ENCODE peak calls at places on chromosomes 2 and 18, in four cellular contexts. D is GM12878, O is K562, Z is HepG2. F is an unnamed sample.

GRCh38 chr2:174717273-174717672 is 47.0 kb downstream of the CHRNA1 start:
- DNase-seq in D (no peak), O (no peak), Z (no peak), F (no peak)

GRCh38 chr2:232854082-232854481 is 16.0 kb upstream of the SNORC start:
- DNase-seq in O (peak; percentile 16), D (no peak), Z (no peak), F (no peak)

GRCh38 chr2:200406379-200406778 is 99.9 kb downstream of the SPATS2L start:
- DNase-seq in D (no peak), O (no peak), Z (peak; percentile 38), F (no peak)

GRCh38 chr2:38622210-38622609 is 19.5 kb upstream of the HNRNPLL start:
- DNase-seq in Z (no peak), D (no peak), O (no peak), F (no peak)

GRCh38 chr2:221371347-221371746 is 200.8 kb downstream of the EPHA4 start:
- DNase-seq in D (no peak), O (no peak), Z (no peak), F (no peak)

GRCh38 chr2:157751462-157752058 is 122.9 kb upstream of the ACVR1C start:
- DNase-seq in D (peak; percentile 36), Z (peak; percentile 22), O (peak; percentile 26), F (no peak)

GRCh38 chr2:9206991-9207640 is 504 bp downstream of the ASAP2 start:
- DNase-seq in D (no peak), O (peak; percentile 37), Z (no peak), F (peak; percentile 82)

GRCh38 chr2:128346291-128346690 is 27.6 kb upstream of the HS6ST1 start:
- DNase-seq in D (no peak), O (no peak), Z (no peak), F (no peak)

GRCh38 chr2:240353086-240353798 is 82.2 kb upstream of the GPC1 start:
- DNase-seq in Z (no peak), O (no peak), D (no peak), F (peak; percentile 76)

GRCh38 chr2:705971-706511 is 28.8 kb upstream of the TMEM18 start:
- DNase-seq in O (no peak), D (peak; percentile 60), Z (no peak), F (no peak)

GRCh38 chr2:205527801-205528200 is 154.5 kb upstream of the NRP2 start:
- DNase-seq in Z (no peak), O (no peak), D (no peak), F (no peak)

GRCh38 chr2:82796132-82796531 is 1662.9 kb downstream of the SUCLG1 start:
- DNase-seq in O (no peak), D (no peak), Z (no peak), F (no peak)

GRCh38 chr18:27645929-27646328 is 460.8 kb upstream of the CHST9 start:
- DNase-seq in O (no peak), Z (no peak), D (no peak), F (no peak)

GRCh38 chr2:189425676-189426075 is 15.6 kb upstream of the WDR75 start:
- DNase-seq in D (no peak), O (no peak), Z (no peak), F (no peak)

GRCh38 chr2:55025627-55026026 is 24.6 kb downstream of the RTN4 start:
- DNase-seq in O (no peak), Z (no peak), D (no peak), F (no peak)

GRCh38 chr18:58454406-58455061 is 174.4 kb downstream of the ALPK2 start:
- DNase-seq in Z (no peak), O (no peak), D (no peak), F (no peak)

GRCh38 chr2:187397870-187398269 is 50.2 kb downstream of the CALCRL start:
- DNase-seq in Z (no peak), O (no peak), D (no peak), F (no peak)

GRCh38 chr2:53896864-53897263 is 37.1 kb upstream of the GPR75 start:
- DNase-seq in Z (peak; percentile 10), O (no peak), D (no peak), F (no peak)

GRCh38 chr2:28148566-28148965 is 244.1 kb upstream of the FOSL2 start:
- DNase-seq in O (no peak), Z (no peak), D (no peak), F (no peak)

GRCh38 chr2:28150211-28150879 is 242.3 kb upstream of the FOSL2 start:
- DNase-seq in O (no peak), Z (no peak), D (no peak), F (no peak)

GRCh38 chr2:28153851-28154250 is 238.8 kb upstream of the FOSL2 start:
- DNase-seq in Z (no peak), O (no peak), D (no peak), F (no peak)

GRCh38 chr2:28152585-28153284 is 239.9 kb upstream of the FOSL2 start:
- DNase-seq in Z (no peak), O (no peak), D (no peak), F (no peak)

DNA sequence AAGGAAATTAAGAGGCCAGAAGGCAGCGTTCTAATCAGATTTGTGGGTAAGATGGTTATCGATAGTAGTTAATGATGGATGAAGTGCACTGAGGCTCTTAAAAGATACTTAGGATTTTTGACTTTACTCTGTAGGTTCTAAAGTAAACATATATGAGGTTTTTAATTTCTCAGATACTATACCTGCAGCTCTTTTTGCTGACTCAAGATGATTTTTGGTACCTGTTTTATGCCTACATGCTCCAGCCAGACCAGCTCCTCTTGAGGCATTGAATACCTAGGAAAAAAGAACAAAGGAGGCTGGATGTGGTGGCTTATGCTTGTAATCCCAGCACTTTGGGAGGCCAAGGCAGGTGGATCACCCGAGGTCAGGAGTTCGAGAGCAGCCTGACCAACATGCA is 241.7 kb upstream of the FOSL2 start:
- DNase-seq in D (no peak), Z (no peak), O (no peak), F (no peak)
- TF ChIP-seq MXI1 in D (no peak), Z (no peak), O (no peak), F (no peak)

DNA sequence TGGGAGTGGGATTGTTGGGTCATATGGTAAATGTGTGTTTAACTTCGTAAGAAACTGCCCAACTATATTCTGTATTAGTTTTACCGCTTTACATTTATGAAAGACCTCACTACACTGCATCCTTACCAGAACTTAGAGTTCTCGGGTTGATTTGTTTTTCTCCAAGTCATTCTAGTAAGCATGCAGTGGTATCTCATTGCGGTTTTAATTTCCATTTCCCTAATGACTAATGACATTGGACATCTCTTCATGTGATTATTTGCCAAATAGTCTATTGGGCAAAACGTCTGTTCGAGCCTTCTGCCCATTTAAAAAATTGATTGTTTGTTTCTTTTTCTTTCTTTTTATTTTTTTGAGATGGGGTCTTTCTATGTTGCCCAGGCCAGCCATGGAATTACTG is 6.8 kb downstream of the FBLN7 start:
- DNase-seq in Z (no peak), D (no peak), O (no peak), F (no peak)
- TF ChIP-seq MAX in Z (no peak), D (no peak), O (no peak), F (no peak)

DNA sequence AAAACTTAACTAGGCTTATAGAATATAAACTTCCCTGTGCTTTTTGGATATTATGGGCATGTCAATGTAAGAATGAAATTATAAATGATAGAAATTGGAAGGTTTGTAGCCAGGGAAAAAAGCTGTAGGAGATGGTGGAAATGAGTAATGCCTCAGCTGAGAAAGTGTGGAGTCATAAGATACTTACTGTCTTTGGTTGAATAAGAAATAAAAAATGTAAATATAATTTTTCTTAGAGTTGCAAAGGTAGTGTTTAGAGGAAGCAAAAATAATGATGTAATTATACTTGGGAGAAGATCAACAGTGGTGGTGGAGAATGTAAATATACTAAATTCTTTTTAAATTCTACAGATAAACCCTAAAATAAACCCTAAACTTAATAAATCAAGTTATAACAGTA is 26.2 kb upstream of the RND3 start:
- DNase-seq in D (no peak), O (no peak), Z (no peak), F (no peak)
- TF ChIP-seq ZBTB33 in D (no peak), O (no peak), Z (no peak), F (no peak)

GRCh38 chr2:36058953-36059352 is 296.6 kb upstream of the CRIM1 start:
- DNase-seq in Z (no peak), D (no peak), O (no peak), F (no peak)
- TF ChIP-seq MXI1 in Z (no peak), D (no peak), O (no peak), F (no peak)

DNA sequence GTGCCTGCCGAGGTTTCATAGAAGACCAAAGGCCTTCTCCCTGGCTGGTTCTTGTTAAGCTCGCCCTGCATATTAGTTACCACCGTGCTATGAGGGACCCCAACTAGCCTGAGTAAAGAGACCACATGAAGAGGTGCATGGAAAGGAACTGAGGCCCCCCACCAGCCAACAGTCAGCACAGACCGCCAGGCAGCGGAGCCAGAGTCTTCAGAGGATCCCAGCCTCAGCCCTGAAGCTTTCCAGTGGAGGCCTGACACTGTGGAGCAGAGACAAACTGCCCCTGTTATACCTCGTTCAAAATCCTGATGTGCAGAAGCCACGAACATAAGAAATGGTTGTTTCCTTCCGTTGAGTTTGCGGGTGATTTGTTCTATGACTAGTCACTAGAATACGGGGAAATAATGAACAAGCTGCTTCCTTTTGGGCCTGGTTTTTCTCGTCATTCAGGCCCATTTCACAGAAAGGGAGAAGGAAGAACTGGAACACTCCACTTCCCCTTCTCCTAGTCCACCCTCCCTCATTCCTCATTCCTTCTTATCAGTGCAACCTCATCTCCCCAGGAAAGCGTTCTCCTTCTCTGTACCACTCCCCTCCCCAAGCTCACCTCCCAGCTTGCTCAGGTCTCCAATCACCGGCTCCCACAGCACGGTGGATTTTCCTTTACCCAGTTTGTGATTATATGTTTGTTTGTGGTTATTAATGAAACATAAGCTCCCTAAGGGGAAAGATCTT is 3.0 kb upstream of the GLI2 start:
- DNase-seq in Z (no peak), O (no peak), D (no peak), F (no peak)
- TF ChIP-seq MAX in Z (no peak), O (no peak), D (no peak), F (no peak)

DNA sequence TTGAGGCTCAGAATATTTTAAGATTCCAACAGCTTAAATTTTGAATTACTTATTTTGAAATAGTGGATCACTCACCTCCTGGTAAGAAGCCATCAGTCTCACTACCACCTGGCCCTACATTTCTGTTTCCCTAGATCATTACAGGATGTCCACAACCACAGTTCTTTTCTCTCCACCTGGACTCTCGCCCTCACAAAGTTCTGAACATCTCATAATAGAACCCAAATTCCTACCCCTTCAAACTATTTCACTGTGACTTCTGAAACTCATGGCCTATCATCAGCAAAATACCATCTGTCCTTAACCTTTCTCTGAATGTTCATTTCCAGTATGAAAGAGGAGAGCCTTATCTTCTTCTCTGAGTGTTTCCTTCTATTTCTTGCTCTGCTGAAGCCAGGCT is 299.2 kb upstream of the MGAT5 start:
- DNase-seq in Z (no peak), D (no peak), O (no peak), F (no peak)
- TF ChIP-seq ZBTB33 in Z (no peak), D (no peak), O (no peak), F (no peak)

GRCh38 chr2:86414996-86415395 is 26.2 kb upstream of the KDM3A start:
- DNase-seq in D (no peak), O (no peak), Z (no peak), F (no peak)

GRCh38 chr2:86412007-86412406 is 29.2 kb upstream of the KDM3A start:
- DNase-seq in Z (no peak), D (no peak), O (no peak), F (no peak)

GRCh38 chr2:86410581-86410980 is 30.6 kb upstream of the KDM3A start:
- DNase-seq in O (no peak), Z (no peak), D (no peak), F (no peak)

GRCh38 chr2:86416126-86416525 is 25.0 kb upstream of the KDM3A start:
- DNase-seq in O (no peak), D (no peak), Z (no peak), F (no peak)

GRCh38 chr2:86413296-86414085 is 27.7 kb upstream of the KDM3A start:
- DNase-seq in Z (no peak), O (no peak), D (no peak), F (no peak)
- TF ChIP-seq MXI1 in Z (no peak), O (no peak), D (no peak), F (no peak)

GRCh38 chr18:68454511-68455228 is 260.2 kb downstream of the TMX3 start:
- DNase-seq in Z (no peak), D (no peak), O (no peak), F (no peak)
- TF ChIP-seq MAX in Z (no peak), D (no peak), O (no peak), F (no peak)

F was measured in SK-N-SH.